ENCODE peak calls at places on chromosome 18, in eight cellular contexts. One of them, this sample, is unnamed.

GRCh38 chr18:73670536-73670935 is 477.1 kb downstream of the FBXO15 start:
- DNase-seq in stimulated activated CD8-positive, alpha-beta memory T cell treated with anti-CD3 and anti-CD28 coated beads, Interleukin-15, amount 100 ng/mL, for 24 hours: no peak
- DNase-seq in omental fat pad: no peak
- DNase-seq in astrocyte of the spinal cord: peak
- DNase-seq in posterior cingulate gyrus: no peak
- DNase-seq in NCI-H187 treated with DMSO at 0.1 percent for 48 hours: no peak
- DNase-seq in stimulated activated CD4-positive, alpha-beta T cell treated with anti-CD3 and anti-CD28 coated beads, Interleukin-12 subunit alpha, Interleukin-12 subunit beta, amount 100 ng/mL, for 48 hours: no peak
- DNase-seq in epithelial cell of prostate: peak
- DNase-seq in this sample: no peak

GRCh38 chr18:68436485-68436884 is 278.4 kb downstream of the TMX3 start:
- DNase-seq in stimulated activated CD8-positive, alpha-beta memory T cell treated with anti-CD3 and anti-CD28 coated beads, Interleukin-15, amount 100 ng/mL, for 24 hours: no peak
- DNase-seq in omental fat pad: no peak
- DNase-seq in astrocyte of the spinal cord: no peak
- DNase-seq in posterior cingulate gyrus: no peak
- DNase-seq in NCI-H187 treated with DMSO at 0.1 percent for 48 hours: no peak
- DNase-seq in stimulated activated CD4-positive, alpha-beta T cell treated with anti-CD3 and anti-CD28 coated beads, Interleukin-12 subunit alpha, Interleukin-12 subunit beta, amount 100 ng/mL, for 48 hours: no peak
- DNase-seq in epithelial cell of prostate: no peak
- DNase-seq in this sample: peak

GRCh38 chr18:9869713-9870430 is 15.9 kb upstream of the TXNDC2 start:
- DNase-seq in stimulated activated CD8-positive, alpha-beta memory T cell treated with anti-CD3 and anti-CD28 coated beads, Interleukin-15, amount 100 ng/mL, for 24 hours: no peak
- DNase-seq in omental fat pad: no peak
- DNase-seq in astrocyte of the spinal cord: peak
- DNase-seq in posterior cingulate gyrus: no peak
- DNase-seq in NCI-H187 treated with DMSO at 0.1 percent for 48 hours: no peak
- DNase-seq in stimulated activated CD4-positive, alpha-beta T cell treated with anti-CD3 and anti-CD28 coated beads, Interleukin-12 subunit alpha, Interleukin-12 subunit beta, amount 100 ng/mL, for 48 hours: no peak
- DNase-seq in epithelial cell of prostate: no peak
- DNase-seq in this sample: peak

GRCh38 chr18:12060182-12060870 is 33.3 kb upstream of the ANKRD62 start:
- DNase-seq in stimulated activated CD8-positive, alpha-beta memory T cell treated with anti-CD3 and anti-CD28 coated beads, Interleukin-15, amount 100 ng/mL, for 24 hours: no peak
- DNase-seq in omental fat pad: no peak
- DNase-seq in astrocyte of the spinal cord: no peak
- DNase-seq in posterior cingulate gyrus: no peak
- DNase-seq in NCI-H187 treated with DMSO at 0.1 percent for 48 hours: no peak
- DNase-seq in stimulated activated CD4-positive, alpha-beta T cell treated with anti-CD3 and anti-CD28 coated beads, Interleukin-12 subunit alpha, Interleukin-12 subunit beta, amount 100 ng/mL, for 48 hours: no peak
- DNase-seq in epithelial cell of prostate: no peak
- DNase-seq in this sample: no peak

GRCh38 chr18:44786697-44787096 is 106.0 kb downstream of the SETBP1 start:
- DNase-seq in stimulated activated CD8-positive, alpha-beta memory T cell treated with anti-CD3 and anti-CD28 coated beads, Interleukin-15, amount 100 ng/mL, for 24 hours: no peak
- DNase-seq in omental fat pad: no peak
- DNase-seq in astrocyte of the spinal cord: no peak
- DNase-seq in posterior cingulate gyrus: no peak
- DNase-seq in NCI-H187 treated with DMSO at 0.1 percent for 48 hours: no peak
- DNase-seq in stimulated activated CD4-positive, alpha-beta T cell treated with anti-CD3 and anti-CD28 coated beads, Interleukin-12 subunit alpha, Interleukin-12 subunit beta, amount 100 ng/mL, for 48 hours: no peak
- DNase-seq in epithelial cell of prostate: no peak
- DNase-seq in this sample: no peak

GRCh38 chr18:49460958-49461601 is 635 bp upstream of the DYM start:
- DNase-seq in stimulated activated CD8-positive, alpha-beta memory T cell treated with anti-CD3 and anti-CD28 coated beads, Interleukin-15, amount 100 ng/mL, for 24 hours: no peak
- DNase-seq in omental fat pad: no peak
- DNase-seq in astrocyte of the spinal cord: no peak
- DNase-seq in posterior cingulate gyrus: no peak
- DNase-seq in NCI-H187 treated with DMSO at 0.1 percent for 48 hours: no peak
- DNase-seq in stimulated activated CD4-positive, alpha-beta T cell treated with anti-CD3 and anti-CD28 coated beads, Interleukin-12 subunit alpha, Interleukin-12 subunit beta, amount 100 ng/mL, for 48 hours: no peak
- DNase-seq in epithelial cell of prostate: no peak
- DNase-seq in this sample: peak

GRCh38 chr18:32750328-32750727 is 22.5 kb downstream of the KLHL14 start:
- DNase-seq in stimulated activated CD8-positive, alpha-beta memory T cell treated with anti-CD3 and anti-CD28 coated beads, Interleukin-15, amount 100 ng/mL, for 24 hours: no peak
- DNase-seq in omental fat pad: no peak
- DNase-seq in astrocyte of the spinal cord: no peak
- DNase-seq in posterior cingulate gyrus: no peak
- DNase-seq in NCI-H187 treated with DMSO at 0.1 percent for 48 hours: no peak
- DNase-seq in stimulated activated CD4-positive, alpha-beta T cell treated with anti-CD3 and anti-CD28 coated beads, Interleukin-12 subunit alpha, Interleukin-12 subunit beta, amount 100 ng/mL, for 48 hours: no peak
- DNase-seq in epithelial cell of prostate: no peak
- DNase-seq in this sample: no peak

GRCh38 chr18:74965682-74966081 is 243.3 kb downstream of the PTGR3 start:
- DNase-seq in stimulated activated CD8-positive, alpha-beta memory T cell treated with anti-CD3 and anti-CD28 coated beads, Interleukin-15, amount 100 ng/mL, for 24 hours: no peak
- DNase-seq in omental fat pad: no peak
- DNase-seq in astrocyte of the spinal cord: no peak
- DNase-seq in posterior cingulate gyrus: no peak
- DNase-seq in NCI-H187 treated with DMSO at 0.1 percent for 48 hours: no peak
- DNase-seq in stimulated activated CD4-positive, alpha-beta T cell treated with anti-CD3 and anti-CD28 coated beads, Interleukin-12 subunit alpha, Interleukin-12 subunit beta, amount 100 ng/mL, for 48 hours: no peak
- DNase-seq in epithelial cell of prostate: no peak
- DNase-seq in this sample: no peak

GRCh38 chr18:68623342-68623741 is 91.6 kb downstream of the TMX3 start:
- DNase-seq in stimulated activated CD8-positive, alpha-beta memory T cell treated with anti-CD3 and anti-CD28 coated beads, Interleukin-15, amount 100 ng/mL, for 24 hours: no peak
- DNase-seq in omental fat pad: no peak
- DNase-seq in astrocyte of the spinal cord: peak
- DNase-seq in posterior cingulate gyrus: peak
- DNase-seq in NCI-H187 treated with DMSO at 0.1 percent for 48 hours: no peak
- DNase-seq in stimulated activated CD4-positive, alpha-beta T cell treated with anti-CD3 and anti-CD28 coated beads, Interleukin-12 subunit alpha, Interleukin-12 subunit beta, amount 100 ng/mL, for 48 hours: no peak
- DNase-seq in epithelial cell of prostate: no peak
- DNase-seq in this sample: peak

GRCh38 chr18:27411911-27412310 is 226.8 kb upstream of the CHST9 start:
- DNase-seq in stimulated activated CD8-positive, alpha-beta memory T cell treated with anti-CD3 and anti-CD28 coated beads, Interleukin-15, amount 100 ng/mL, for 24 hours: no peak
- DNase-seq in omental fat pad: no peak
- DNase-seq in astrocyte of the spinal cord: peak
- DNase-seq in posterior cingulate gyrus: no peak
- DNase-seq in NCI-H187 treated with DMSO at 0.1 percent for 48 hours: no peak
- DNase-seq in stimulated activated CD4-positive, alpha-beta T cell treated with anti-CD3 and anti-CD28 coated beads, Interleukin-12 subunit alpha, Interleukin-12 subunit beta, amount 100 ng/mL, for 48 hours: no peak
- DNase-seq in epithelial cell of prostate: peak
- DNase-seq in this sample: no peak

GRCh38 chr18:76255070-76255683 is 239.9 kb downstream of the ZNF516 start:
- DNase-seq in stimulated activated CD8-positive, alpha-beta memory T cell treated with anti-CD3 and anti-CD28 coated beads, Interleukin-15, amount 100 ng/mL, for 24 hours: no peak
- DNase-seq in omental fat pad: no peak
- DNase-seq in astrocyte of the spinal cord: no peak
- DNase-seq in posterior cingulate gyrus: no peak
- DNase-seq in NCI-H187 treated with DMSO at 0.1 percent for 48 hours: no peak
- DNase-seq in stimulated activated CD4-positive, alpha-beta T cell treated with anti-CD3 and anti-CD28 coated beads, Interleukin-12 subunit alpha, Interleukin-12 subunit beta, amount 100 ng/mL, for 48 hours: no peak
- DNase-seq in epithelial cell of prostate: no peak
- DNase-seq in this sample: no peak

GRCh38 chr18:33664528-33664927 is 86.5 kb downstream of the ASXL3 start:
- DNase-seq in stimulated activated CD8-positive, alpha-beta memory T cell treated with anti-CD3 and anti-CD28 coated beads, Interleukin-15, amount 100 ng/mL, for 24 hours: no peak
- DNase-seq in omental fat pad: no peak
- DNase-seq in astrocyte of the spinal cord: no peak
- DNase-seq in posterior cingulate gyrus: no peak
- DNase-seq in NCI-H187 treated with DMSO at 0.1 percent for 48 hours: no peak
- DNase-seq in stimulated activated CD4-positive, alpha-beta T cell treated with anti-CD3 and anti-CD28 coated beads, Interleukin-12 subunit alpha, Interleukin-12 subunit beta, amount 100 ng/mL, for 48 hours: no peak
- DNase-seq in epithelial cell of prostate: no peak
- DNase-seq in this sample: no peak

GRCh38 chr18:29501952-29502351 is 1325.0 kb upstream of the CDH2 start:
- DNase-seq in stimulated activated CD8-positive, alpha-beta memory T cell treated with anti-CD3 and anti-CD28 coated beads, Interleukin-15, amount 100 ng/mL, for 24 hours: no peak
- DNase-seq in omental fat pad: no peak
- DNase-seq in astrocyte of the spinal cord: peak
- DNase-seq in posterior cingulate gyrus: no peak
- DNase-seq in NCI-H187 treated with DMSO at 0.1 percent for 48 hours: no peak
- DNase-seq in stimulated activated CD4-positive, alpha-beta T cell treated with anti-CD3 and anti-CD28 coated beads, Interleukin-12 subunit alpha, Interleukin-12 subunit beta, amount 100 ng/mL, for 48 hours: no peak
- DNase-seq in epithelial cell of prostate: peak
- DNase-seq in this sample: peak